ENCODE peak calls at places on chromosome 16, in four cellular contexts. N is GM12878, R is non-pigmented ciliary epithelial cell, F is adipocyte. Y is an unnamed sample.

GRCh38 chr16:14510581-14510938 is 119.5 kb downstream of the PARN start:
- DNase-seq in N (no peak), R (no peak), F (no peak), Y (no peak)

GRCh38 chr16:9007177-9007794 is 43.6 kb upstream of the USP7 start:
- DNase-seq in N (no peak), R (no peak), F (peak), Y (peak)

GRCh38 chr16:85600078-85600477 is 13.0 kb upstream of the GSE1 start:
- DNase-seq in N (no peak), R (no peak), F (no peak), Y (no peak)

GRCh38 chr16:4101421-4102275 is 14.6 kb downstream of the ADCY9 start:
- DNase-seq in N (no peak), R (no peak), F (no peak), Y (no peak)

GRCh38 chr16:51898872-51899271 is 648.1 kb downstream of the TOX3 start:
- DNase-seq in N (no peak), R (no peak), F (no peak), Y (no peak)

GRCh38 chr16:81172769-81173658 is 65.5 kb upstream of the BCO1 start:
- DNase-seq in N (no peak), R (no peak), F (no peak), Y (no peak)

GRCh38 chr16:64311241-64311640 is 810.6 kb downstream of the CDH11 start:
- DNase-seq in N (no peak), R (peak), F (no peak), Y (no peak)

GRCh38 chr16:71610936-71611871 is 14.8 kb upstream of the MARVELD3 start:
- DNase-seq in N (peak), R (no peak), F (peak), Y (no peak)

GRCh38 chr16:55539049-55539448 is 27.4 kb upstream of the CAPNS2 start:
- DNase-seq in N (no peak), R (no peak), F (peak), Y (no peak)